ENCODE peak calls at places on chromosomes 12 and 14, in seven cellular contexts. One of them, this sample, is unnamed.

GRCh38 chr12:114692558-114693531 is 8.9 kb upstream of the TBX3 start:
- DNase-seq in CD8-positive, alpha-beta T cell: no peak
- DNase-seq in mesothelial cell of epicardium: no peak
- DNase-seq in GM06990: no peak
- DNase-seq in dorsolateral prefrontal cortex: no peak
- DNase-seq in astrocyte of the spinal cord: peak
- DNase-seq in fibroblast of villous mesenchyme: peak
- DNase-seq in this sample: no peak

GRCh38 chr12:96714199-96714598 is 192.9 kb upstream of the NEDD1 start:
- DNase-seq in CD8-positive, alpha-beta T cell: no peak
- DNase-seq in mesothelial cell of epicardium: no peak
- DNase-seq in GM06990: no peak
- DNase-seq in dorsolateral prefrontal cortex: no peak
- DNase-seq in astrocyte of the spinal cord: no peak
- DNase-seq in fibroblast of villous mesenchyme: no peak
- DNase-seq in this sample: no peak

GRCh38 chr12:60834372-60834771 is 1238.5 kb downstream of the SLC16A7 start:
- DNase-seq in CD8-positive, alpha-beta T cell: no peak
- DNase-seq in mesothelial cell of epicardium: no peak
- DNase-seq in GM06990: no peak
- DNase-seq in dorsolateral prefrontal cortex: no peak
- DNase-seq in astrocyte of the spinal cord: no peak
- DNase-seq in fibroblast of villous mesenchyme: no peak
- DNase-seq in this sample: no peak

GRCh38 chr14:89384023-89384422 is 33.0 kb downstream of the FOXN3 start:
- DNase-seq in CD8-positive, alpha-beta T cell: peak
- DNase-seq in mesothelial cell of epicardium: no peak
- DNase-seq in GM06990: peak
- DNase-seq in dorsolateral prefrontal cortex: no peak
- DNase-seq in astrocyte of the spinal cord: no peak
- DNase-seq in fibroblast of villous mesenchyme: no peak
- DNase-seq in this sample: no peak

GRCh38 chr12:76117067-76117691 is 32.7 kb upstream of the NAP1L1 start:
- DNase-seq in CD8-positive, alpha-beta T cell: no peak
- DNase-seq in mesothelial cell of epicardium: no peak
- DNase-seq in GM06990: no peak
- DNase-seq in dorsolateral prefrontal cortex: no peak
- DNase-seq in astrocyte of the spinal cord: no peak
- DNase-seq in fibroblast of villous mesenchyme: no peak
- DNase-seq in this sample: no peak

GRCh38 chr14:30417121-30417520 is 141.8 kb upstream of the G2E3 start:
- DNase-seq in CD8-positive, alpha-beta T cell: no peak
- DNase-seq in mesothelial cell of epicardium: no peak
- DNase-seq in GM06990: no peak
- DNase-seq in dorsolateral prefrontal cortex: no peak
- DNase-seq in astrocyte of the spinal cord: no peak
- DNase-seq in fibroblast of villous mesenchyme: no peak
- DNase-seq in this sample: no peak

GRCh38 chr12:1591029-1591428 is 3.4 kb downstream of the FBXL14 start:
- DNase-seq in CD8-positive, alpha-beta T cell: peak
- DNase-seq in mesothelial cell of epicardium: no peak
- DNase-seq in GM06990: no peak
- DNase-seq in dorsolateral prefrontal cortex: no peak
- DNase-seq in astrocyte of the spinal cord: peak
- DNase-seq in fibroblast of villous mesenchyme: peak
- DNase-seq in this sample: peak

GRCh38 chr14:102594514-102595175 is 2.2 kb downstream of the RCOR1 start:
- DNase-seq in CD8-positive, alpha-beta T cell: peak
- DNase-seq in mesothelial cell of epicardium: no peak
- DNase-seq in GM06990: peak
- DNase-seq in dorsolateral prefrontal cortex: no peak
- DNase-seq in astrocyte of the spinal cord: peak
- DNase-seq in fibroblast of villous mesenchyme: peak
- DNase-seq in this sample: peak

GRCh38 chr14:94161979-94162378 is 12.1 kb upstream of the PPP4R4 start:
- DNase-seq in CD8-positive, alpha-beta T cell: no peak
- DNase-seq in mesothelial cell of epicardium: no peak
- DNase-seq in GM06990: no peak
- DNase-seq in dorsolateral prefrontal cortex: no peak
- DNase-seq in astrocyte of the spinal cord: peak
- DNase-seq in fibroblast of villous mesenchyme: peak
- DNase-seq in this sample: no peak

GRCh38 chr12:126706300-126706699 is 1560.7 kb upstream of the TMEM132C start:
- DNase-seq in CD8-positive, alpha-beta T cell: no peak
- DNase-seq in mesothelial cell of epicardium: no peak
- DNase-seq in GM06990: no peak
- DNase-seq in dorsolateral prefrontal cortex: no peak
- DNase-seq in astrocyte of the spinal cord: no peak
- DNase-seq in fibroblast of villous mesenchyme: no peak
- DNase-seq in this sample: no peak

GRCh38 chr12:51349026-51349425 is 2.5 kb upstream of the CELA1 start:
- DNase-seq in CD8-positive, alpha-beta T cell: no peak
- DNase-seq in mesothelial cell of epicardium: no peak
- DNase-seq in GM06990: no peak
- DNase-seq in dorsolateral prefrontal cortex: no peak
- DNase-seq in astrocyte of the spinal cord: no peak
- DNase-seq in fibroblast of villous mesenchyme: no peak
- DNase-seq in this sample: peak

GRCh38 chr12:5262450-5262849 is 169.5 kb upstream of the NTF3 start:
- DNase-seq in CD8-positive, alpha-beta T cell: no peak
- DNase-seq in mesothelial cell of epicardium: no peak
- DNase-seq in GM06990: no peak
- DNase-seq in dorsolateral prefrontal cortex: no peak
- DNase-seq in astrocyte of the spinal cord: peak
- DNase-seq in fibroblast of villous mesenchyme: peak
- DNase-seq in this sample: peak

GRCh38 chr12:56162468-56163290 is 4.5 kb downstream of the MYL6 start:
- DNase-seq in CD8-positive, alpha-beta T cell: no peak
- DNase-seq in mesothelial cell of epicardium: no peak
- DNase-seq in GM06990: no peak
- DNase-seq in dorsolateral prefrontal cortex: no peak
- DNase-seq in astrocyte of the spinal cord: no peak
- DNase-seq in fibroblast of villous mesenchyme: no peak
- DNase-seq in this sample: no peak

GRCh38 chr14:64509036-64509435 is 4.5 kb downstream of the ZBTB1 start:
- DNase-seq in CD8-positive, alpha-beta T cell: no peak
- DNase-seq in mesothelial cell of epicardium: no peak
- DNase-seq in GM06990: no peak
- DNase-seq in dorsolateral prefrontal cortex: no peak
- DNase-seq in astrocyte of the spinal cord: no peak
- DNase-seq in fibroblast of villous mesenchyme: no peak
- DNase-seq in this sample: no peak

GRCh38 chr14:91413547-91414474 is 3.8 kb downstream of the CCDC88C start:
- DNase-seq in CD8-positive, alpha-beta T cell: peak
- DNase-seq in mesothelial cell of epicardium: no peak
- DNase-seq in GM06990: no peak
- DNase-seq in dorsolateral prefrontal cortex: no peak
- DNase-seq in astrocyte of the spinal cord: no peak
- DNase-seq in fibroblast of villous mesenchyme: no peak
- DNase-seq in this sample: no peak

GRCh38 chr12:122111070-122111750 is 32.7 kb downstream of the MLXIP start:
- DNase-seq in CD8-positive, alpha-beta T cell: no peak
- DNase-seq in mesothelial cell of epicardium: no peak
- DNase-seq in GM06990: no peak
- DNase-seq in dorsolateral prefrontal cortex: no peak
- DNase-seq in astrocyte of the spinal cord: no peak
- DNase-seq in fibroblast of villous mesenchyme: no peak
- DNase-seq in this sample: no peak

GRCh38 chr12:78712834-78713455 is 151.6 kb upstream of the SYT1 start:
- DNase-seq in CD8-positive, alpha-beta T cell: no peak
- DNase-seq in mesothelial cell of epicardium: no peak
- DNase-seq in GM06990: no peak
- DNase-seq in dorsolateral prefrontal cortex: no peak
- DNase-seq in astrocyte of the spinal cord: no peak
- DNase-seq in fibroblast of villous mesenchyme: no peak
- DNase-seq in this sample: no peak

GRCh38 chr14:48967419-48967818 is 618.8 kb downstream of the RPS29 start:
- DNase-seq in CD8-positive, alpha-beta T cell: no peak
- DNase-seq in mesothelial cell of epicardium: no peak
- DNase-seq in GM06990: no peak
- DNase-seq in dorsolateral prefrontal cortex: no peak
- DNase-seq in astrocyte of the spinal cord: no peak
- DNase-seq in fibroblast of villous mesenchyme: no peak
- DNase-seq in this sample: no peak

GRCh38 chr12:95231190-95231589 is 13.6 kb downstream of the VEZT start:
- DNase-seq in CD8-positive, alpha-beta T cell: no peak
- DNase-seq in mesothelial cell of epicardium: no peak
- DNase-seq in GM06990: no peak
- DNase-seq in dorsolateral prefrontal cortex: no peak
- DNase-seq in astrocyte of the spinal cord: peak
- DNase-seq in fibroblast of villous mesenchyme: peak
- DNase-seq in this sample: peak

GRCh38 chr14:75279739-75280447 is 1.3 kb downstream of the FOS start:
- DNase-seq in CD8-positive, alpha-beta T cell: no peak
- DNase-seq in mesothelial cell of epicardium: no peak
- DNase-seq in GM06990: peak
- DNase-seq in dorsolateral prefrontal cortex: no peak
- DNase-seq in astrocyte of the spinal cord: peak
- DNase-seq in fibroblast of villous mesenchyme: peak
- DNase-seq in this sample: no peak

GRCh38 chr12:52191841-52192791 is at the start of gene KRT80:
- DNase-seq in CD8-positive, alpha-beta T cell: no peak
- DNase-seq in mesothelial cell of epicardium: peak
- DNase-seq in GM06990: no peak
- DNase-seq in dorsolateral prefrontal cortex: peak
- DNase-seq in astrocyte of the spinal cord: peak
- DNase-seq in fibroblast of villous mesenchyme: peak
- DNase-seq in this sample: peak

GRCh38 chr12:120199595-120200306 is 1.2 kb downstream of the RPLP0 start:
- DNase-seq in CD8-positive, alpha-beta T cell: no peak
- DNase-seq in mesothelial cell of epicardium: no peak
- DNase-seq in GM06990: no peak
- DNase-seq in dorsolateral prefrontal cortex: no peak
- DNase-seq in astrocyte of the spinal cord: peak
- DNase-seq in fibroblast of villous mesenchyme: peak
- DNase-seq in this sample: peak

GRCh38 chr14:100386121-100386520 is 63.0 kb downstream of the SLC25A47 start:
- DNase-seq in CD8-positive, alpha-beta T cell: no peak
- DNase-seq in mesothelial cell of epicardium: no peak
- DNase-seq in GM06990: no peak
- DNase-seq in dorsolateral prefrontal cortex: no peak
- DNase-seq in astrocyte of the spinal cord: no peak
- DNase-seq in fibroblast of villous mesenchyme: no peak
- DNase-seq in this sample: no peak

GRCh38 chr14:92532490-92533163 is 19.0 kb downstream of the RIN3 start:
- DNase-seq in CD8-positive, alpha-beta T cell: no peak
- DNase-seq in mesothelial cell of epicardium: no peak
- DNase-seq in GM06990: no peak
- DNase-seq in dorsolateral prefrontal cortex: no peak
- DNase-seq in astrocyte of the spinal cord: no peak
- DNase-seq in fibroblast of villous mesenchyme: no peak
- DNase-seq in this sample: no peak

GRCh38 chr12:130787445-130788410 is 51.3 kb downstream of the STX2 start:
- DNase-seq in CD8-positive, alpha-beta T cell: no peak
- DNase-seq in mesothelial cell of epicardium: no peak
- DNase-seq in GM06990: no peak
- DNase-seq in dorsolateral prefrontal cortex: no peak
- DNase-seq in astrocyte of the spinal cord: peak
- DNase-seq in fibroblast of villous mesenchyme: no peak
- DNase-seq in this sample: no peak
- TF ChIP-seq CTCF in CD8-positive, alpha-beta T cell: no peak
- TF ChIP-seq CTCF in mesothelial cell of epicardium: no peak
- TF ChIP-seq CTCF in GM06990: no peak
- TF ChIP-seq CTCF in dorsolateral prefrontal cortex: no peak
- TF ChIP-seq CTCF in astrocyte of the spinal cord: no peak
- TF ChIP-seq CTCF in fibroblast of villous mesenchyme: no peak
- TF ChIP-seq CTCF in this sample: no peak

DNA sequence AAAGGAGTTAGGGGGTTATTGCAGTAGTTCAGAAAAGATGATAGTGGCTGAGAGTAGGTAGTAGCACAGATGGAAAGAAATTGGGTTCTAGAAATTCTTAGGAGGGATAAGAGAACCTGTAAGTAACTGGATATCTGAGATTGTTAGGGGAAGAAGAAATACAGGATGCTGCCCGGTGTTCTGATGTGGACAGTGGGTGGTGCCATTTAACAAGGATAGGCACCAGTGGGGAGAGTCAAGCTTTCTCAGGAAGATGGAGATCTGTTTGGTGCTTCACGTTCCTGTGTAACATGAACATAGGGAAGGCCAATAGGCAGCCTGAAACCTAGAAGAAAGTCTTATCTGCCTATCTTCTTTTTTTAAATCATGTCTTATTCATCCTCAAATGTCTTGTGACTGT is 245.9 kb downstream of the NPAS3 start:
- DNase-seq in CD8-positive, alpha-beta T cell: no peak
- DNase-seq in mesothelial cell of epicardium: no peak
- DNase-seq in GM06990: no peak
- DNase-seq in dorsolateral prefrontal cortex: no peak
- DNase-seq in astrocyte of the spinal cord: peak
- DNase-seq in fibroblast of villous mesenchyme: peak
- DNase-seq in this sample: no peak
- TF ChIP-seq CTCF in CD8-positive, alpha-beta T cell: no peak
- TF ChIP-seq CTCF in mesothelial cell of epicardium: no peak
- TF ChIP-seq CTCF in GM06990: no peak
- TF ChIP-seq CTCF in dorsolateral prefrontal cortex: peak
- TF ChIP-seq CTCF in astrocyte of the spinal cord: peak
- TF ChIP-seq CTCF in fibroblast of villous mesenchyme: peak
- TF ChIP-seq CTCF in this sample: no peak

DNA sequence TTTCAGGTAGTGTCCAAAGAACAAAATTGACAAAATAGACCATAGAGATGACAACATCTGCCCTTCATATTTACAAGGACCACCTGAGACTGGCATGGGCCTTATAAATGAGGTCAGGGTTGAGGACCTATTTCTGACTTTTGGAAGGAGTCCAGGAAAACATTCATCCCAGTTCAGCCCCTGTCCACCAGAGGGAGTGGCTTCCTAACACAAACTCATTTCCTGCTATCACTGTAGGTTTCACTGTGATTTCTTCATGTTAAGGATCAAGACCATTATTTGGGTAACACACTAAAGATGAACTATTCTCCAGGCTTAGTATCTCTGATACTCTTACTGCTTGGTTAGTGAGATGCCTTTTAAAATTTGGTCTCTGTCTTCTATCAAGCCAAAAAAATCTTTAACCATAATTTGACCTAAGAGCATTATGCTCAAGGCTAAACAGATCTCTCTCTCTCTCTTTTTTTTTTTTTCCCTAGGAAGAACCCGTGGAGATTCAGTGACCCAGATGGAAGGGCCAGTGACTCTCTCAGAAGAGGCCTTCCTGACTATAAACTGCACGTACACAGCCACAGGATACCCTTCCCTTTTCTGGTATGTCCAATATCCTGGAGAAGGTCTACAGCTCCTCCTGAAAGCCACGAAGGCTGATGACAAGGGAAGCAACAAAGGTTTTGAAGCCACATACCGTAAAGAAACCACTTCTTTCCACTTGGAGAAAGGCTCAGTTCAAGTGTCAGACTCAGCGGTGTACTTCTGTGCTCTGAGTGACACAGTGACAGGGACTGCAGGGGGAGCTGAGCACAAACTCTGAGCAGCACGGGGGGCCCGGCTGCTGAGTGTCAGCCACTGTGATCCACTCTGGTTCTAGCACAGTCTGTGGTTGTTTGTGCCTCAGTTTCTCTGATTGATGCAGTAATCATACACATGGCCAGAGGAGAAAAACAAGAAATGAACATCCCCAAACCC is 267.6 kb upstream of the OR4E1 start:
- DNase-seq in CD8-positive, alpha-beta T cell: peak
- DNase-seq in mesothelial cell of epicardium: no peak
- DNase-seq in GM06990: no peak
- DNase-seq in dorsolateral prefrontal cortex: no peak
- DNase-seq in astrocyte of the spinal cord: peak
- DNase-seq in fibroblast of villous mesenchyme: peak
- DNase-seq in this sample: no peak
- TF ChIP-seq CTCF in CD8-positive, alpha-beta T cell: peak
- TF ChIP-seq CTCF in mesothelial cell of epicardium: peak
- TF ChIP-seq CTCF in GM06990: peak
- TF ChIP-seq CTCF in dorsolateral prefrontal cortex: peak
- TF ChIP-seq CTCF in astrocyte of the spinal cord: peak
- TF ChIP-seq CTCF in fibroblast of villous mesenchyme: peak
- TF ChIP-seq CTCF in this sample: peak

GRCh38 chr14:103840016-103840415 is 7.4 kb downstream of the PPP1R13B start:
- DNase-seq in CD8-positive, alpha-beta T cell: no peak
- DNase-seq in mesothelial cell of epicardium: no peak
- DNase-seq in GM06990: no peak
- DNase-seq in dorsolateral prefrontal cortex: no peak
- DNase-seq in astrocyte of the spinal cord: no peak
- DNase-seq in fibroblast of villous mesenchyme: no peak
- DNase-seq in this sample: no peak
- TF ChIP-seq CTCF in CD8-positive, alpha-beta T cell: no peak
- TF ChIP-seq CTCF in mesothelial cell of epicardium: no peak
- TF ChIP-seq CTCF in GM06990: no peak
- TF ChIP-seq CTCF in dorsolateral prefrontal cortex: no peak
- TF ChIP-seq CTCF in astrocyte of the spinal cord: no peak
- TF ChIP-seq CTCF in fibroblast of villous mesenchyme: no peak
- TF ChIP-seq CTCF in this sample: no peak

This sample was measured in HFFc6.